ENCODE peak calls at places on chromosomes 16 and 17, in six cellular contexts. C is mesenchymal stem cell, P is IMR-90, V is neuronal stem cell, E is H1, F is H9. B is an unnamed sample.
A peak's percentile ranks its signal among the peaks of the same experiment; 100 is the strongest.

GRCh38 chr17:73744411-73744810 is 100.2 kb upstream of the SDK2 start:
- DNase-seq in C (no peak), P (no peak), V (no peak), E (no peak), F (no peak), B (no peak)

GRCh38 chr17:28624148-28624547 is 10.2 kb upstream of the RSKR start:
- DNase-seq in C (no peak), P (no peak), V (no peak), E (no peak), F (no peak), B (no peak)

GRCh38 chr17:80712089-80712488 is 167.5 kb downstream of the RPTOR start:
- DNase-seq in C (no peak), P (no peak), V (no peak), E (no peak), F (no peak), B (no peak)

GRCh38 chr17:33262724-33263123 is 30.4 kb downstream of the ASIC2 start:
- DNase-seq in C (no peak), P (no peak), V (no peak), E (no peak), F (no peak), B (no peak)

GRCh38 chr17:19645608-19646250 is 2.8 kb upstream of the ALDH3A2 start:
- DNase-seq in C (peak; percentile 22), P (no peak), V (peak; percentile 23), E (peak; percentile 87), F (peak; percentile 87), B (peak; percentile 86)

GRCh38 chr17:78307887-78308633 is 51.8 kb downstream of the SOCS3 start:
- DNase-seq in C (no peak), P (no peak), V (no peak), E (no peak), F (peak; percentile 86), B (peak; percentile 88)

GRCh38 chr17:7383742-7384488 is 3.0 kb downstream of the TNK1 start:
- DNase-seq in C (peak; percentile 32), P (peak; percentile 13), V (no peak), E (peak; percentile 92), F (peak; percentile 93), B (peak; percentile 80)

GRCh38 chr17:65388911-65389310 is 172.5 kb downstream of the AXIN2 start:
- DNase-seq in C (no peak), P (no peak), V (no peak), E (no peak), F (no peak), B (no peak)

GRCh38 chr17:35588196-35588920 is 1.2 kb downstream of the AP2B1 start:
- DNase-seq in C (peak; percentile 70), P (peak; percentile 79), V (no peak), E (no peak), F (no peak), B (peak; percentile 88)

DNA sequence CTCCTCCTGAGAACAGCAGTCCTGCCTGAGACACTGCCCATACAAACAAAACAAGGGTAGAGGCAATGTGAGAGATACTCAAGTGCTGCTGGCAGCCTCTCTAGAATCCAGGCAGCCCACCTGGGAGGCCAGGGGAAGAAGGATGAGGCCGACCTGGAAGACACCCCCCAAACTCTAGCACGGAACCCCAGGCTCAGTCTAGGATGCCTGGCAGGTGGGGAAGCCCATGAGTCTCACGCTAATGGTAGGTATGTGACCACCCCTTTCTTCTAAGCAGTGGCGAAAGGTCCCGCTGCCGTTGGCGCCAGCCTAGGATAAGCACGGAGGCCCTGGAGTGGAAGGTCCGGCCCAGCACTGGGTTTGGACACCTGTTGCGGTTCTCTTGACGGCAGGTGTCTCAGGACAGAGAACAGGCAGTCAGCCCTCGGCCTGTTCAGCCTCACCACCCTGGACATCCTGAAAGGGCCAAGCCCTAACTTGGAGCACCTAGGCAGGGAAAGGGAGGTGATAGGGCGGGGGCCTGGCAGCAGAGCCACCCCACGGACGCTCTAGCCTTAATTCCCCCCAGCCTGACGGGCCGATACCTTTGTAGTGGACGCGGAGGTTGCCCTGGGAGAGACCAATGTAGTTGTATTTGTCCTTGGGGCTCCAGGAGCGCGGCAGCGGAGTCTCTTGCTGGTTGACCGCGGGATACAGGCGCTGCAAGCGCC is 487 bp downstream of the RANBP10 start:
- DNase-seq in C (peak; percentile 19), P (no peak), V (no peak), E (no peak), F (no peak), B (no peak)
- H2BK5ac ChIP-seq in C (no peak overlapping the region), P (peak overlapping the region; percentile 14), V (peak overlapping the region; percentile 88), E (peak overlapping the region; percentile 60), F (no peak overlapping the region), B (no peak overlapping the region)

GRCh38 chr16:56614549-56614991 is 6.2 kb downstream of the MT2A start:
- DNase-seq in C (peak; percentile 29), P (peak; percentile 86), V (no peak), E (no peak), F (no peak), B (no peak)
- H3K4me1 ChIP-seq in C (peaks cover 38% of the 10 kb centered on the region), P (peaks cover 36% of the 10 kb centered on the region), V (peaks cover 13% of the 10 kb centered on the region), E (peaks cover 18% of the 10 kb centered on the region), F (peaks cover 5% of the 10 kb centered on the region), B (peaks cover 1% of the 10 kb centered on the region)

GRCh38 chr16:85800321-85800669 is 800 bp downstream of the COX4I1 start:
- DNase-seq in C (no peak), P (no peak), V (no peak), E (no peak), F (no peak), B (no peak)

GRCh38 chr16:85798283-85798776 is 1.0 kb downstream of the EMC8 start:
- DNase-seq in C (no peak), P (peak; percentile 6), V (no peak), E (no peak), F (no peak), B (peak; percentile 82)

GRCh38 chr16:85798901-85799496 is 345 bp downstream of the EMC8 start:
- DNase-seq in C (peak; percentile 63), P (peak; percentile 28), V (no peak), E (peak; percentile 57), F (peak; percentile 44), B (no peak)

GRCh38 chr16:85796599-85796998 is 2.7 kb downstream of the EMC8 start:
- DNase-seq in C (no peak), P (no peak), V (no peak), E (no peak), F (no peak), B (no peak)

DNA sequence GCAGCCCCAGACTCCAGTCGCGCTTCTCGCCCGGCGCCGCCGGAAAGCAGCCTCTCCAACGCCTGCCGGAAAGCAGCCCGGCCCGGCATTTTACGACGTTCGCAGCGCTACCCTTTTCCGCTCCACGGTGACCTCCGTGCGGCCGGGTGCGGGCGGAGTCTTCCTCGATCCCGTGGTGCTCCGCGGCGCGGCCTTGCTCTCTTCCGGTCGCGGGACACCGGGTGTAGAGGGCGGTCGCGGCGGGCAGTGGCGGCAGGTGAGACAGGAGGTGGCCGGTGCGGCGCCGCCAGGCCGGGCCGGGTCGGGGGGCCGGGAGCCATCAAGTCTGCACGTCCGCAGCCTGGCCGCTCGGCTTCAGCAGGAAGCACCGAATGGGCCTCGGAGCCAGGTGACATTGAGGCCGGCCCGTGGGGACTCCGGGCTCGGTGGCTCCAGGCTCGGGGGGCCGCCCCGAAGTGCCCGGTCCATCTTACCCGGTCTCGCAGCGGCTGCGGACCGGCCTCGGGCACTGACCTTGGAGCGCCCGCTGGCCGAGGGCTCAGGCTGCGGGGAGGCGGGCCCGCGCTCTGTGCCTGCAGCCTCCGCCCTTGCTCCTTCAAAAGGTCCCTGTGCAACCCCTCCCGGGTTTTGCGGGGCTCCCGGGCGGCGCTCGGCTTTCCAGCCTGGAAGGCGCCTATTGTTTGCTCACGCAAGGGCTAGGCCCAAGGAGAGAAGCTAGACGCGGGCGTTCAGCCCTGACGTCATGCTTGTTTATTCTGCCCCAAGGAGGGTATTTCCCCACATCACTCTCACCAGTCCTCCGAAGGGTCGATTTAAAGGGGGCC is at the start of the genes COX4I1 and EMC8:
- DNase-seq in C (peak; percentile 96), P (peak; percentile 92), V (peak; percentile 89), E (peak; percentile 94), F (peak; percentile 93), B (peak; percentile 96)
- H2BK5ac ChIP-seq in C (peak within 1 kb of the TSS; percentile 46), P (peak within 1 kb of the TSS; percentile 64), V (peak within 1 kb of the TSS; percentile 79), E (peak within 1 kb of the TSS; percentile 71), F (no peak within 1 kb of the TSS), B (peak within 1 kb of the TSS; percentile 8)

GRCh38 chr16:12247811-12248210 is 271.3 kb downstream of the SNX29 start:
- DNase-seq in C (no peak), P (no peak), V (no peak), E (no peak), F (no peak), B (no peak)
- H3K4me1 ChIP-seq in C (no peaks in the 10 kb centered on the region), P (no peaks in the 10 kb centered on the region), V (peaks cover 19% of the 10 kb centered on the region), E (no peaks in the 10 kb centered on the region), F (no peaks in the 10 kb centered on the region), B (no peaks in the 10 kb centered on the region)

GRCh38 chr17:57650548-57650947 is 94.6 kb downstream of the CCDC182 start:
- DNase-seq in C (no peak), P (no peak), V (no peak), E (no peak), F (no peak), B (no peak)
- H2BK5ac ChIP-seq in C (no peak overlapping the region), P (no peak overlapping the region), V (no peak overlapping the region), E (peak overlapping the region; percentile 46), F (no peak overlapping the region), B (peak overlapping the region; percentile 39)

DNA sequence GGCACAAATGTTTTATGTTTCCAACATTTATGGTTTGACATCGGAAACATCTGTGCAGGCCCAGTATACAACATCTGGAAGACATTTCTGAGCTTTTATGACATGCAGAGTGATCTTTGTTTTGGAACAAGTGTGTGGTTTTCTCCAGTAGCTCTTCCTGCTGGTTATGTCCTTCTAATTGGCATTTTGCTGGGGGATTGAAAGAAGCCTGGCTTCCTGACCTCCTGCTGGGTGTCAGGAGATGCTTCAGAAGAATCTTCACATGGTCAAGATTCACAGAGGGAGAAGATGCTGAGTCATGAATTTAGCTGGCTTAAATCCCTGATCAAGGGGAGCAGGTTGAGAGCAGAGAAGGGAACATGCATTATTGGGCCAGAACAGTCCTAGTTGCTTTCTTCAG is 279.4 kb upstream of the MYOCD start:
- DNase-seq in C (no peak), P (peak; percentile 11), V (no peak), E (no peak), F (no peak), B (peak; percentile 53)
- H3K4me1 ChIP-seq in C (peaks cover 1% of the 10 kb centered on the region), P (peaks cover 2% of the 10 kb centered on the region), V (peaks cover 3% of the 10 kb centered on the region), E (no peaks in the 10 kb centered on the region), F (no peaks in the 10 kb centered on the region), B (peaks cover 4% of the 10 kb centered on the region)